ENCODE peak calls at places on chromosomes 6 and 20, in four cellular contexts. One of them, this sample, is unnamed.

GRCh38 chr6:110435052-110435602 is 19.8 kb upstream of the DDO start:
- DNase-seq in lung: no peak
- DNase-seq in heart left ventricle: no peak
- DNase-seq in cardiac muscle cell: no peak
- DNase-seq in this sample: no peak

GRCh38 chr6:148146717-148147116 is 195.9 kb upstream of the SASH1 start:
- DNase-seq in cardiac muscle cell: no peak
- DNase-seq in heart left ventricle: no peak
- DNase-seq in lung: no peak
- DNase-seq in this sample: no peak

GRCh38 chr6:17149581-17149980 is 47.7 kb downstream of the STMND1 start:
- DNase-seq in heart left ventricle: no peak
- DNase-seq in cardiac muscle cell: no peak
- DNase-seq in lung: no peak
- DNase-seq in this sample: no peak

GRCh38 chr6:20564777-20565176 is 30.5 kb downstream of the CDKAL1 start:
- DNase-seq in heart left ventricle: no peak
- DNase-seq in lung: no peak
- DNase-seq in cardiac muscle cell: no peak
- DNase-seq in this sample: no peak

GRCh38 chr6:14798996-14799588 is 446.8 kb upstream of the JARID2 start:
- DNase-seq in cardiac muscle cell: no peak
- DNase-seq in heart left ventricle: no peak
- DNase-seq in lung: no peak
- DNase-seq in this sample: no peak

GRCh38 chr6:88535296-88535695 is 369.1 kb upstream of the CNR1 start:
- DNase-seq in cardiac muscle cell: no peak
- DNase-seq in lung: no peak
- DNase-seq in heart left ventricle: no peak
- DNase-seq in this sample: no peak

GRCh38 chr6:108544586-108544985 is 16.1 kb upstream of the FOXO3 start:
- DNase-seq in lung: no peak
- DNase-seq in cardiac muscle cell: no peak
- DNase-seq in heart left ventricle: no peak
- DNase-seq in this sample: no peak

GRCh38 chr6:139014945-139015344 is 13.6 kb upstream of the ABRACL start:
- DNase-seq in lung: no peak
- DNase-seq in heart left ventricle: peak; percentile 49
- DNase-seq in cardiac muscle cell: no peak
- DNase-seq in this sample: no peak

GRCh38 chr6:22145823-22146379 is 150.9 kb downstream of the PRL start:
- DNase-seq in cardiac muscle cell: peak; percentile 24
- DNase-seq in lung: no peak
- DNase-seq in heart left ventricle: no peak
- DNase-seq in this sample: peak; percentile 49

GRCh38 chr20:47379433-47380150 is 23.1 kb upstream of the ZMYND8 start:
- DNase-seq in heart left ventricle: no peak
- DNase-seq in cardiac muscle cell: no peak
- DNase-seq in lung: no peak
- DNase-seq in this sample: no peak

GRCh38 chr6:143955971-143956370 is 52.1 kb downstream of the PLAGL1 start:
- DNase-seq in cardiac muscle cell: no peak
- DNase-seq in lung: no peak
- DNase-seq in heart left ventricle: no peak
- DNase-seq in this sample: no peak

GRCh38 chr20:14921546-14921945 is 584.1 kb upstream of the FLRT3 start:
- DNase-seq in cardiac muscle cell: no peak
- DNase-seq in heart left ventricle: no peak
- DNase-seq in lung: no peak
- DNase-seq in this sample: no peak

GRCh38 chr6:85450578-85450884 is 648 bp downstream of the NT5E start:
- DNase-seq in cardiac muscle cell: no peak
- DNase-seq in heart left ventricle: no peak
- DNase-seq in lung: no peak
- DNase-seq in this sample: no peak

GRCh38 chr6:43874814-43875590 is 105.0 kb downstream of the VEGFA start:
- DNase-seq in heart left ventricle: no peak
- DNase-seq in lung: no peak
- DNase-seq in cardiac muscle cell: no peak
- DNase-seq in this sample: no peak
- H3K4me3 ChIP-seq in heart left ventricle: no peak overlapping the region
- H3K4me3 ChIP-seq in lung: no peak overlapping the region
- H3K4me3 ChIP-seq in cardiac muscle cell: no peak overlapping the region
- H3K4me3 ChIP-seq in this sample: no peak overlapping the region

GRCh38 chr6:122491915-122492537 is 20.4 kb upstream of the SERINC1 start:
- DNase-seq in heart left ventricle: peak; percentile 64
- DNase-seq in lung: peak; percentile 70
- DNase-seq in cardiac muscle cell: no peak
- DNase-seq in this sample: peak; percentile 18

GRCh38 chr6:122495612-122496011 is 24.0 kb upstream of the SERINC1 start:
- DNase-seq in lung: no peak
- DNase-seq in cardiac muscle cell: no peak
- DNase-seq in heart left ventricle: no peak
- DNase-seq in this sample: peak; percentile 57

GRCh38 chr6:122494665-122495272 is 23.2 kb upstream of the SERINC1 start:
- DNase-seq in lung: no peak
- DNase-seq in cardiac muscle cell: no peak
- DNase-seq in heart left ventricle: no peak
- DNase-seq in this sample: no peak
- H3K4me3 ChIP-seq in lung: no peak overlapping the region
- H3K4me3 ChIP-seq in cardiac muscle cell: no peak overlapping the region
- H3K4me3 ChIP-seq in heart left ventricle: no peak overlapping the region
- H3K4me3 ChIP-seq in this sample: no peak overlapping the region

DNA sequence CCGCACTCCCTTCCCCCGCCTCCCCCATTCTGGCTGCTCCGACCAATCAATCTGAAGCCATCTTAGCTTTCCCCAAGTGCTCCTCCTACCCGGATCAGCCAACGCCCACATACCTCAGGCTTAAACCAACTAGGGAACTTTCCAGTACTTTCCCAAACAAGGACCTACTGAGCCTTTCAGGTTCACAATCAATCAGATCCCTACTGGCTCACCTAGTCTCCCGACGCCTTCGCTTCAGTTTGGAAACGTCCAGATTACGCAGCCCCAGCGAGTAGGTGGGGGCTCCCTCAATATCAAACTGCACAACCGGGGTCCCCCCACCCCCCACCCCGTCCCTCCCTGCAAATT is 432 bp downstream of the HSPA1L start:
- DNase-seq in heart left ventricle: peak; percentile 97
- DNase-seq in cardiac muscle cell: peak; percentile 90
- DNase-seq in lung: peak; percentile 97
- DNase-seq in this sample: peak; percentile 26
- H3K4me3 ChIP-seq in heart left ventricle: peak overlapping the region; percentile 75
- H3K4me3 ChIP-seq in cardiac muscle cell: peak overlapping the region; percentile 39
- H3K4me3 ChIP-seq in lung: peak overlapping the region; percentile 43
- H3K4me3 ChIP-seq in this sample: no peak overlapping the region

GRCh38 chr6:165777680-165778079 is 114.6 kb upstream of the PDE10A start:
- DNase-seq in heart left ventricle: no peak
- DNase-seq in cardiac muscle cell: no peak
- DNase-seq in lung: no peak
- DNase-seq in this sample: no peak

GRCh38 chr6:165776699-165777098 is 113.7 kb upstream of the PDE10A start:
- DNase-seq in lung: no peak
- DNase-seq in cardiac muscle cell: no peak
- DNase-seq in heart left ventricle: no peak
- DNase-seq in this sample: no peak

GRCh38 chr6:165769884-165770283 is 106.8 kb upstream of the PDE10A start:
- DNase-seq in cardiac muscle cell: no peak
- DNase-seq in lung: no peak
- DNase-seq in heart left ventricle: no peak
- DNase-seq in this sample: no peak

GRCh38 chr6:165770430-165771082 is 107.5 kb upstream of the PDE10A start:
- DNase-seq in heart left ventricle: no peak
- DNase-seq in lung: no peak
- DNase-seq in cardiac muscle cell: no peak
- DNase-seq in this sample: no peak

DNA sequence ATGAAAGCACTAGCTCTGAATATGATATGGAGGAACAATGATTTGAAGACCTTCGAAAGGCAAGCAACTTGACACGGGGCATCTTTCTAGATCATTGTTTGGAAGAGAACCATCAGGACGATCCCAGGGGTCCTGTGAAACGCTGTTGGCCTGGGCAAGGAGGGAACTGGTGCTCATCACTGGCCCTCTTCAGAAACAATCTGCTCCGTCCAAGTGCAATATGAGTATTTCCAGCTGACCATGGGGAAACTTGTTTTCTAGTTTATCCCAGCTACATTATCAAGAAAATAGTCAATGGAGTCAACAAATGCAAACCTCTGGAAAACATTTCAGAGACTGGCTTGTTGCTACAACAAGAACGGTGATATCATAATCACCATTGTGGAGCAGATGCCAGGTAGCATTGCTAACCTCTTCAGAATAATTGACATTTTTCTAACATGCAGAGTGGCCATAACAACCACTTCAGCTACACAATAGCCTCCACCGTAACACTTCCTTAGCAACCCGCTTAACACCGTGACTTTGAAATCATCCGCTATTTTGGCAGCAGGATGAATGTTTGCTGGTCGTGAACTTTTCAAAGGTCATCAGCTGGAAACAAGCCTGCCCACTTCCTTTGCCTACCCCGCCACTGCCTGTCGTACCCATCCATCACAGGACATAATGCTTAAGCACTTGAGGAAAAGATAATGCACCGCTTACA is 112.0 kb upstream of the PDE10A start:
- DNase-seq in cardiac muscle cell: peak; percentile 66
- DNase-seq in lung: peak; percentile 75
- DNase-seq in heart left ventricle: peak; percentile 69
- DNase-seq in this sample: no peak
- H3K4me3 ChIP-seq in cardiac muscle cell: no peak overlapping the region
- H3K4me3 ChIP-seq in lung: no peak overlapping the region
- H3K4me3 ChIP-seq in heart left ventricle: no peak overlapping the region
- H3K4me3 ChIP-seq in this sample: no peak overlapping the region

GRCh38 chr6:31548423-31548873 is 1.0 kb downstream of the NFKBIL1 start:
- DNase-seq in heart left ventricle: no peak
- DNase-seq in cardiac muscle cell: no peak
- DNase-seq in lung: no peak
- DNase-seq in this sample: no peak
- H3K4me3 ChIP-seq in heart left ventricle: peak overlapping the region; percentile 59
- H3K4me3 ChIP-seq in cardiac muscle cell: peak overlapping the region; percentile 56
- H3K4me3 ChIP-seq in lung: no peak overlapping the region
- H3K4me3 ChIP-seq in this sample: peak overlapping the region; percentile 27

GRCh38 chr6:169188051-169188863 is 65.4 kb downstream of the THBS2 start:
- DNase-seq in cardiac muscle cell: no peak
- DNase-seq in lung: no peak
- DNase-seq in heart left ventricle: no peak
- DNase-seq in this sample: no peak

GRCh38 chr6:169185011-169185521 is 68.6 kb downstream of the THBS2 start:
- DNase-seq in cardiac muscle cell: no peak
- DNase-seq in heart left ventricle: no peak
- DNase-seq in lung: peak; percentile 16
- DNase-seq in this sample: no peak

GRCh38 chr6:169185692-169186485 is 67.8 kb downstream of the THBS2 start:
- DNase-seq in heart left ventricle: peak; percentile 18
- DNase-seq in cardiac muscle cell: no peak
- DNase-seq in lung: no peak
- DNase-seq in this sample: no peak

GRCh38 chr6:169189227-169189626 is 64.4 kb downstream of the THBS2 start:
- DNase-seq in lung: no peak
- DNase-seq in heart left ventricle: no peak
- DNase-seq in cardiac muscle cell: no peak
- DNase-seq in this sample: no peak

DNA sequence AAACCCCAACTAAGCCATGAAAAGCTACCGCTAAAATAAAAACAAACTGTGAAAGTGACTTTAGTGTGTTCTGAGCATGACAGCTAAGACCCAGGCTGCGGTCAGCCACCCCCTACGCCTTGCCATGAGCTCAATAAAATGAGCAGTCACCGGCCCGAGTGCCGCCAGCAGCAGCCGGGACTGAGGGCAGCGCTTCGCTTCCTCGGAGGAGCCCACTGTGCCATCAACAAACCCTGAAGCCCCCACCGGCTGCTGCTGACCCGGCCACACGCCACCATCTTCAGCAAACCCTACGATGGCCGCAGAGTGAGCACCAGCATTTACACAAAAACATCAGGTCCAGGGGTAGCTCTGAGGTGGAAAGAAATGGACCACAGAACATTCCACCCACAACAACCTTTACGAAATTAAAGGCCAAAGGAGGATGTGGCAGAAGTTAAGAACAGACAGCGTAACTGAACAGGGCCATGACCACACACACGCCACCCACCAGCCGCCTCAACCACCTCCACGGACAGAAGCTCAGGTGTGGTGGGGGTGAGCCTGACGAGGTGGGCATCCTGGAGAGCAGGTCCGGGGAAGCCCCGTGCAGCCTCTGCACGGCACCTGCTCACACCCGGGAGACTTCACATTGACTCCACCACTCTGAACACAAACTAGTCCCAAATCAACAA is 67.0 kb downstream of the THBS2 start:
- DNase-seq in heart left ventricle: no peak
- DNase-seq in lung: no peak
- DNase-seq in cardiac muscle cell: no peak
- DNase-seq in this sample: no peak
- H3K4me3 ChIP-seq in heart left ventricle: no peak overlapping the region
- H3K4me3 ChIP-seq in lung: no peak overlapping the region
- H3K4me3 ChIP-seq in cardiac muscle cell: no peak overlapping the region
- H3K4me3 ChIP-seq in this sample: no peak overlapping the region

GRCh38 chr6:112221561-112221960 is 32.8 kb downstream of the LAMA4 start:
- DNase-seq in lung: no peak
- DNase-seq in cardiac muscle cell: no peak
- DNase-seq in heart left ventricle: no peak
- DNase-seq in this sample: no peak

GRCh38 chr6:112222111-112222726 is 32.1 kb downstream of the LAMA4 start:
- DNase-seq in cardiac muscle cell: no peak
- DNase-seq in heart left ventricle: no peak
- DNase-seq in lung: no peak
- DNase-seq in this sample: no peak

GRCh38 chr6:112225691-112226090 is 28.7 kb downstream of the LAMA4 start:
- DNase-seq in heart left ventricle: no peak
- DNase-seq in lung: no peak
- DNase-seq in cardiac muscle cell: no peak
- DNase-seq in this sample: no peak

GRCh38 chr6:112224088-112224487 is 30.3 kb downstream of the LAMA4 start:
- DNase-seq in heart left ventricle: no peak
- DNase-seq in cardiac muscle cell: no peak
- DNase-seq in lung: no peak
- DNase-seq in this sample: no peak

GRCh38 chr6:112223070-112223861 is 31.1 kb downstream of the LAMA4 start:
- DNase-seq in cardiac muscle cell: no peak
- DNase-seq in heart left ventricle: no peak
- DNase-seq in lung: no peak
- DNase-seq in this sample: no peak
- H3K4me3 ChIP-seq in cardiac muscle cell: no peak overlapping the region
- H3K4me3 ChIP-seq in heart left ventricle: no peak overlapping the region
- H3K4me3 ChIP-seq in lung: no peak overlapping the region
- H3K4me3 ChIP-seq in this sample: no peak overlapping the region

This sample was measured in HL-60.